ENCODE peak calls at places on chromosome 18, in seven cellular contexts. J is stimulated activated CD8-positive, alpha-beta memory T cell treated with anti-CD3 and anti-CD28 coated beads, Interleukin-2, amount 100 ng/mL, for 1 hour; W is SW480; I is upper lobe of right lung; K is AG20443; G is bronchial epithelial cell; Y is DMS 273 treated with DMSO at 0.1 percent for 48 hours. T is an unnamed sample.
A peak's percentile ranks its signal among the peaks of the same experiment; 100 is the strongest.

GRCh38 chr18:3402962-3403585 is 46.9 kb upstream of the TGIF1 start:
- DNase-seq in J (no peak), W (peak; percentile 27), I (no peak), K (peak; percentile 16), G (peak; percentile 56), Y (no peak), T (peak; percentile 32)

GRCh38 chr18:26460449-26461091 is 87.8 kb downstream of the KCTD1 start:
- DNase-seq in J (no peak), W (no peak), I (no peak), K (no peak), G (peak; percentile 98), Y (no peak), T (no peak)

GRCh38 chr18:44793186-44793585 is 112.5 kb downstream of the SETBP1 start:
- DNase-seq in J (no peak), W (no peak), I (no peak), K (no peak), G (no peak), Y (no peak), T (no peak)

GRCh38 chr18:51182824-51183223 is 14.7 kb downstream of the MEX3C start:
- DNase-seq in J (no peak), W (no peak), I (no peak), K (no peak), G (no peak), Y (no peak), T (no peak)

GRCh38 chr18:30566877-30567276 is 475.7 kb downstream of the DSC3 start:
- DNase-seq in J (no peak), W (no peak), I (no peak), K (no peak), G (no peak), Y (no peak), T (no peak)

GRCh38 chr18:49628993-49629795 is 67.3 kb downstream of the LIPG start:
- DNase-seq in J (no peak), W (peak; percentile 7), I (no peak), K (peak; percentile 22), G (no peak), Y (no peak), T (no peak)

GRCh38 chr18:46431522-46432171 is 225.4 kb downstream of the LOXHD1 start:
- DNase-seq in J (no peak), W (no peak), I (no peak), K (no peak), G (no peak), Y (peak; percentile 23), T (no peak)

GRCh38 chr18:37520508-37520907 is 45.1 kb downstream of the CELF4 start:
- DNase-seq in J (no peak), W (no peak), I (no peak), K (no peak), G (no peak), Y (no peak), T (no peak)

GRCh38 chr18:70074091-70074490 is 126.4 kb upstream of the CD226 start:
- DNase-seq in J (no peak), W (no peak), I (no peak), K (no peak), G (no peak), Y (no peak), T (no peak)

GRCh38 chr18:45321520-45321919 is 293.8 kb upstream of the SLC14A2 start:
- DNase-seq in J (no peak), W (no peak), I (no peak), K (no peak), G (peak; percentile 40), Y (no peak), T (no peak)

GRCh38 chr18:80050797-80051196 is 16.6 kb downstream of the RBFA start:
- DNase-seq in J (no peak), W (no peak), I (no peak), K (no peak), G (no peak), Y (no peak), T (no peak)

GRCh38 chr18:74577019-74577418 is 20.7 kb upstream of the ZNF407 start:
- DNase-seq in J (no peak), W (no peak), I (no peak), K (no peak), G (no peak), Y (no peak), T (no peak)

GRCh38 chr18:12686100-12686499 is 16.4 kb downstream of the CEP76 start:
- DNase-seq in J (no peak), W (peak; percentile 46), I (no peak), K (no peak), G (peak; percentile 52), Y (no peak), T (no peak)

GRCh38 chr18:35464731-35465728 is 32.7 kb downstream of the INO80C start:
- DNase-seq in J (no peak), W (no peak), I (no peak), K (no peak), G (no peak), Y (no peak), T (no peak)

GRCh38 chr18:8754995-8755955 is 49.9 kb downstream of the MTCL1 start:
- DNase-seq in J (peak; percentile 9), W (no peak), I (no peak), K (peak; percentile 40), G (peak; percentile 22), Y (no peak), T (no peak)

GRCh38 chr18:77068321-77068841 is 64.2 kb downstream of the MBP start:
- DNase-seq in J (no peak), W (no peak), I (no peak), K (no peak), G (peak; percentile 48), Y (no peak), T (no peak)

GRCh38 chr18:76426738-76427305 is 68.2 kb downstream of the ZNF516 start:
- DNase-seq in J (no peak), W (no peak), I (peak; percentile 73), K (peak; percentile 77), G (no peak), Y (no peak), T (peak; percentile 57)

GRCh38 chr18:77046409-77046808 is 86.2 kb downstream of the MBP start:
- DNase-seq in J (no peak), W (no peak), I (no peak), K (no peak), G (no peak), Y (no peak), T (no peak)